ENCODE peak calls at places on chromosomes 6 and 20, in six cellular contexts. P is CD4-positive, alpha-beta T cell; E is HTR-8/SVneo; G is NCI-H510A; F is astrocyte of the cerebellum; V is T-helper 1 cell. S is an unnamed sample.

GRCh38 chr6:148239215-148239614 is 103.4 kb upstream of the SASH1 start:
- DNase-seq in V (no peak), P (no peak), G (no peak), F (no peak), E (no peak), S (no peak)

GRCh38 chr20:6397115-6397514 is 274.3 kb upstream of the FERMT1 start:
- DNase-seq in G (no peak), V (no peak), P (no peak), F (no peak), E (no peak), S (no peak)

GRCh38 chr6:5637714-5638113 is 369.0 kb downstream of the NRN1 start:
- DNase-seq in E (no peak), G (no peak), P (no peak), F (no peak), V (no peak), S (no peak)

GRCh38 chr20:63253438-63254236 is 626 bp downstream of the NKAIN4 start:
- DNase-seq in G (no peak), F (no peak), V (no peak), E (no peak), P (no peak), S (no peak)

GRCh38 chr6:138278326-138278725 is 60.0 kb upstream of the PBOV1 start:
- DNase-seq in E (peak), P (no peak), F (no peak), G (no peak), V (no peak), S (no peak)

GRCh38 chr6:82072113-82072512 is 175.4 kb downstream of the IBTK start:
- DNase-seq in F (no peak), P (no peak), E (no peak), V (no peak), G (no peak), S (peak)

GRCh38 chr6:26358511-26358981 is 6.5 kb upstream of the BTN3A2 start:
- DNase-seq in E (no peak), P (no peak), V (no peak), F (no peak), G (no peak), S (no peak)

GRCh38 chr6:29627762-29628418 is 5.1 kb downstream of the GABBR1 start:
- DNase-seq in P (peak), F (peak), E (peak), G (peak), V (peak), S (peak)

GRCh38 chr20:3173582-3174441 is 463 bp upstream of the LZTS3 start:
- DNase-seq in G (peak), F (peak), V (peak), P (peak), E (peak), S (peak)

S was measured in brain pericyte.